ENCODE peak calls at places on chromosomes 2 and 18, in four cellular contexts. J, B, X and Q are unnamed samples.
A peak's percentile ranks its signal among the peaks of the same experiment; 100 is the strongest.

GRCh38 chr2:181348091-181348837 is 108.9 kb upstream of the ITGA4 start:
- DNase-seq in J (no peak), X (no peak), B (no peak), Q (no peak)

GRCh38 chr2:43391877-43392214 is 165.4 kb upstream of the ZFP36L2 start:
- DNase-seq in B (no peak), J (no peak), X (no peak), Q (peak; percentile 25)

GRCh38 chr18:54740146-54740844 is 88.0 kb upstream of the RAB27B start:
- DNase-seq in B (no peak), J (no peak), X (no peak), Q (no peak)

GRCh38 chr2:32289165-32290054 is 11.7 kb downstream of the YIPF4 start:
- DNase-seq in J (no peak), X (no peak), B (no peak), Q (peak; percentile 16)

GRCh38 chr2:195406886-195407603 is 250.0 kb upstream of the SLC39A10 start:
- DNase-seq in X (no peak), J (no peak), B (no peak), Q (no peak)

GRCh38 chr2:167965907-167966306 is 281.5 kb downstream of the STK39 start:
- DNase-seq in X (no peak), B (no peak), J (no peak), Q (no peak)

GRCh38 chr2:84906900-84907714 is 1.7 kb downstream of the TMSB10 start:
- DNase-seq in J (peak; percentile 78), B (peak; percentile 38), X (peak; percentile 73), Q (peak; percentile 84)

GRCh38 chr2:238341536-238341935 is 21.2 kb downstream of the TRAF3IP1 start:
- DNase-seq in J (no peak), X (no peak), B (no peak), Q (no peak)

GRCh38 chr2:162282765-162283425 is 35.6 kb downstream of the IFIH1 start:
- DNase-seq in J (no peak), B (no peak), X (peak; percentile 13), Q (peak; percentile 39)

GRCh38 chr2:217899231-217900009 is 103.4 kb downstream of the TNS1 start:
- DNase-seq in X (peak; percentile 97), J (no peak), B (no peak), Q (peak; percentile 97)

GRCh38 chr2:145094353-145094752 is 574.4 kb upstream of the ZEB2 start:
- DNase-seq in X (no peak), B (no peak), J (no peak), Q (no peak)

GRCh38 chr2:109457811-109458210 is 156.0 kb downstream of the SEPTIN10 start:
- DNase-seq in J (no peak), B (no peak), X (no peak), Q (no peak)

GRCh38 chr18:48829443-48830149 is 121.2 kb downstream of the SMAD7 start:
- DNase-seq in X (no peak), B (no peak), J (no peak), Q (no peak)